ENCODE peak calls at places on chromosome 18, in six cellular contexts. One of them, this sample, is unnamed.

GRCh38 chr18:79630266-79631095 is 49.1 kb upstream of the CTDP1 start:
- DNase-seq in foreskin fibroblast: no peak
- DNase-seq in neuronal stem cell: no peak
- DNase-seq in cardiac muscle cell: no peak
- DNase-seq in GM12865: no peak
- DNase-seq in NB4: peak; percentile 64
- DNase-seq in this sample: no peak

GRCh38 chr18:48859311-48860275 is 91.2 kb downstream of the SMAD7 start:
- DNase-seq in foreskin fibroblast: no peak
- DNase-seq in neuronal stem cell: peak; percentile 84
- DNase-seq in cardiac muscle cell: no peak
- DNase-seq in GM12865: no peak
- DNase-seq in NB4: no peak
- DNase-seq in this sample: no peak

GRCh38 chr18:51278045-51278649 is 80.7 kb upstream of the MEX3C start:
- DNase-seq in foreskin fibroblast: no peak
- DNase-seq in neuronal stem cell: peak; percentile 67
- DNase-seq in cardiac muscle cell: peak; percentile 62
- DNase-seq in GM12865: peak; percentile 59
- DNase-seq in NB4: peak; percentile 66
- DNase-seq in this sample: peak; percentile 58

GRCh38 chr18:67347499-67347898 is 169.0 kb downstream of the DSEL start:
- DNase-seq in foreskin fibroblast: no peak
- DNase-seq in neuronal stem cell: no peak
- DNase-seq in cardiac muscle cell: no peak
- DNase-seq in GM12865: no peak
- DNase-seq in NB4: no peak
- DNase-seq in this sample: no peak

GRCh38 chr18:22846088-22846683 is 86.9 kb upstream of the RBBP8 start:
- DNase-seq in foreskin fibroblast: no peak
- DNase-seq in neuronal stem cell: no peak
- DNase-seq in cardiac muscle cell: peak; percentile 60
- DNase-seq in GM12865: peak; percentile 8
- DNase-seq in NB4: peak; percentile 45
- DNase-seq in this sample: peak; percentile 50

GRCh38 chr18:8403713-8404112 is 205.5 kb upstream of the RAB12 start:
- DNase-seq in foreskin fibroblast: no peak
- DNase-seq in neuronal stem cell: no peak
- DNase-seq in cardiac muscle cell: no peak
- DNase-seq in GM12865: no peak
- DNase-seq in NB4: no peak
- DNase-seq in this sample: no peak

GRCh38 chr18:46418657-46419260 is 238.3 kb downstream of the LOXHD1 start:
- DNase-seq in foreskin fibroblast: no peak
- DNase-seq in neuronal stem cell: no peak
- DNase-seq in cardiac muscle cell: no peak
- DNase-seq in GM12865: peak; percentile 20
- DNase-seq in NB4: no peak
- DNase-seq in this sample: no peak

GRCh38 chr18:55510809-55511208 is 77.2 kb downstream of the TCF4 start:
- DNase-seq in foreskin fibroblast: peak; percentile 44
- DNase-seq in neuronal stem cell: no peak
- DNase-seq in cardiac muscle cell: peak; percentile 92
- DNase-seq in GM12865: no peak
- DNase-seq in NB4: no peak
- DNase-seq in this sample: peak; percentile 99

GRCh38 chr18:56538756-56539155 is 99.6 kb downstream of the TXNL1 start:
- DNase-seq in foreskin fibroblast: no peak
- DNase-seq in neuronal stem cell: no peak
- DNase-seq in cardiac muscle cell: peak; percentile 28
- DNase-seq in GM12865: no peak
- DNase-seq in NB4: no peak
- DNase-seq in this sample: no peak

GRCh38 chr18:77112161-77112801 is 20.3 kb downstream of the MBP start:
- DNase-seq in foreskin fibroblast: no peak
- DNase-seq in neuronal stem cell: no peak
- DNase-seq in cardiac muscle cell: no peak
- DNase-seq in GM12865: no peak
- DNase-seq in NB4: peak; percentile 39
- DNase-seq in this sample: no peak

GRCh38 chr18:376307-376706 is 108.5 kb upstream of the THOC1 start:
- DNase-seq in foreskin fibroblast: no peak
- DNase-seq in neuronal stem cell: no peak
- DNase-seq in cardiac muscle cell: peak; percentile 57
- DNase-seq in GM12865: no peak
- DNase-seq in NB4: no peak
- DNase-seq in this sample: no peak

GRCh38 chr18:47899107-47899840 is 31.2 kb downstream of the SMAD2 start:
- DNase-seq in foreskin fibroblast: no peak
- DNase-seq in neuronal stem cell: peak; percentile 18
- DNase-seq in cardiac muscle cell: peak; percentile 39
- DNase-seq in GM12865: no peak
- DNase-seq in NB4: no peak
- DNase-seq in this sample: no peak

GRCh38 chr18:23591011-23591410 is 4.7 kb upstream of the NPC1 start:
- DNase-seq in foreskin fibroblast: peak; percentile 87
- DNase-seq in neuronal stem cell: no peak
- DNase-seq in cardiac muscle cell: peak; percentile 29
- DNase-seq in GM12865: no peak
- DNase-seq in NB4: no peak
- DNase-seq in this sample: no peak

GRCh38 chr18:79413025-79413424 is 17.3 kb downstream of the NFATC1 start:
- DNase-seq in foreskin fibroblast: no peak
- DNase-seq in neuronal stem cell: no peak
- DNase-seq in cardiac muscle cell: no peak
- DNase-seq in GM12865: no peak
- DNase-seq in NB4: peak; percentile 35
- DNase-seq in this sample: no peak

GRCh38 chr18:63730788-63731187 is 28.0 kb downstream of the SERPINB11 start:
- DNase-seq in foreskin fibroblast: no peak
- DNase-seq in neuronal stem cell: no peak
- DNase-seq in cardiac muscle cell: peak; percentile 28
- DNase-seq in GM12865: no peak
- DNase-seq in NB4: no peak
- DNase-seq in this sample: no peak

GRCh38 chr18:51077217-51077616 is 47.2 kb downstream of the SMAD4 start:
- DNase-seq in foreskin fibroblast: peak; percentile 66
- DNase-seq in neuronal stem cell: no peak
- DNase-seq in cardiac muscle cell: peak; percentile 23
- DNase-seq in GM12865: peak; percentile 38
- DNase-seq in NB4: no peak
- DNase-seq in this sample: peak; percentile 33

GRCh38 chr18:11518788-11519685 is 90.4 kb upstream of the SLC35G4 start:
- DNase-seq in foreskin fibroblast: no peak
- DNase-seq in neuronal stem cell: peak; percentile 51
- DNase-seq in cardiac muscle cell: peak; percentile 77
- DNase-seq in GM12865: peak; percentile 88
- DNase-seq in NB4: peak; percentile 70
- DNase-seq in this sample: peak; percentile 74

GRCh38 chr18:12686100-12686499 is 16.4 kb downstream of the CEP76 start:
- DNase-seq in foreskin fibroblast: no peak
- DNase-seq in neuronal stem cell: no peak
- DNase-seq in cardiac muscle cell: peak; percentile 39
- DNase-seq in GM12865: peak; percentile 28
- DNase-seq in NB4: peak; percentile 50
- DNase-seq in this sample: peak; percentile 44

GRCh38 chr18:34153711-34154110 is 71.0 kb downstream of the NOL4 start:
- DNase-seq in foreskin fibroblast: peak; percentile 8
- DNase-seq in neuronal stem cell: no peak
- DNase-seq in cardiac muscle cell: peak; percentile 32
- DNase-seq in GM12865: peak; percentile 60
- DNase-seq in NB4: peak; percentile 32
- DNase-seq in this sample: peak; percentile 41

GRCh38 chr18:34159691-34160185 is 65.0 kb downstream of the NOL4 start:
- DNase-seq in foreskin fibroblast: no peak
- DNase-seq in neuronal stem cell: no peak
- DNase-seq in cardiac muscle cell: no peak
- DNase-seq in GM12865: no peak
- DNase-seq in NB4: no peak
- DNase-seq in this sample: no peak

GRCh38 chr18:34158881-34159690 is 65.6 kb downstream of the NOL4 start:
- DNase-seq in foreskin fibroblast: peak; percentile 1
- DNase-seq in neuronal stem cell: peak; percentile 73
- DNase-seq in cardiac muscle cell: peak; percentile 19
- DNase-seq in GM12865: peak; percentile 37
- DNase-seq in NB4: no peak
- DNase-seq in this sample: peak; percentile 19
- H3K4me3 ChIP-seq in foreskin fibroblast: no peak overlapping the region
- H3K4me3 ChIP-seq in neuronal stem cell: peak overlapping the region; percentile 48
- H3K4me3 ChIP-seq in cardiac muscle cell: peak overlapping the region; percentile 34
- H3K4me3 ChIP-seq in GM12865: peak overlapping the region; percentile 31
- H3K4me3 ChIP-seq in NB4: no peak overlapping the region
- H3K4me3 ChIP-seq in this sample: peak overlapping the region; percentile 34

DNA sequence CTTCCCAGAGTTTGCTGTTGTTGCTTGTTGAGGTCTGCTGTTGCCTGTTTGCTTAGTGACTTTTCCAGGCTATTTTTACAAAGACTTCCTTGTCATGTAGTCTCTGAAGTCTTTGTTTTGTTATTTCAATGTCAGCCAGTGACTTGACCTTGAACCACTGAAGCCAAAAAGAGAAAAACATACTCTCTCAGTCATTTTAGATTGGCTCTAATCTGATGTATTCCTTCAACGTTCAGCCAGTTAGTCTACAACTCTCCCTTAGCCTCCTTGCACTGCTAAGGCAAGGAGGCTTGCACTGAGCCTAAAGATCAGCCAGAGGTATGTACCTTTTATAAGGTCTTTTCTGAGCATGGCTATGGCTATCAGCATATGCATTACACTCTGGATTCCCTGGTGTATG is 27.9 kb downstream of the KIAA1328 start:
- DNase-seq in foreskin fibroblast: peak; percentile 2
- DNase-seq in neuronal stem cell: no peak
- DNase-seq in cardiac muscle cell: no peak
- DNase-seq in GM12865: no peak
- DNase-seq in NB4: no peak
- DNase-seq in this sample: no peak
- H3K4me3 ChIP-seq in foreskin fibroblast: no peak overlapping the region
- H3K4me3 ChIP-seq in neuronal stem cell: no peak overlapping the region
- H3K4me3 ChIP-seq in cardiac muscle cell: no peak overlapping the region
- H3K4me3 ChIP-seq in GM12865: no peak overlapping the region
- H3K4me3 ChIP-seq in NB4: no peak overlapping the region
- H3K4me3 ChIP-seq in this sample: no peak overlapping the region

GRCh38 chr18:9876867-9877654 is 8.7 kb upstream of the TXNDC2 start:
- DNase-seq in foreskin fibroblast: peak; percentile 77
- DNase-seq in neuronal stem cell: no peak
- DNase-seq in cardiac muscle cell: peak; percentile 99
- DNase-seq in GM12865: peak; percentile 26
- DNase-seq in NB4: peak; percentile 94
- DNase-seq in this sample: peak; percentile 99

GRCh38 chr18:9878783-9879242 is 7.0 kb upstream of the TXNDC2 start:
- DNase-seq in foreskin fibroblast: no peak
- DNase-seq in neuronal stem cell: no peak
- DNase-seq in cardiac muscle cell: no peak
- DNase-seq in GM12865: no peak
- DNase-seq in NB4: no peak
- DNase-seq in this sample: no peak

GRCh38 chr18:9876523-9876866 is 9.3 kb upstream of the TXNDC2 start:
- DNase-seq in foreskin fibroblast: no peak
- DNase-seq in neuronal stem cell: no peak
- DNase-seq in cardiac muscle cell: no peak
- DNase-seq in GM12865: no peak
- DNase-seq in NB4: no peak
- DNase-seq in this sample: no peak

GRCh38 chr18:9878095-9878494 is 7.7 kb upstream of the TXNDC2 start:
- DNase-seq in foreskin fibroblast: no peak
- DNase-seq in neuronal stem cell: no peak
- DNase-seq in cardiac muscle cell: no peak
- DNase-seq in GM12865: no peak
- DNase-seq in NB4: no peak
- DNase-seq in this sample: no peak

DNA sequence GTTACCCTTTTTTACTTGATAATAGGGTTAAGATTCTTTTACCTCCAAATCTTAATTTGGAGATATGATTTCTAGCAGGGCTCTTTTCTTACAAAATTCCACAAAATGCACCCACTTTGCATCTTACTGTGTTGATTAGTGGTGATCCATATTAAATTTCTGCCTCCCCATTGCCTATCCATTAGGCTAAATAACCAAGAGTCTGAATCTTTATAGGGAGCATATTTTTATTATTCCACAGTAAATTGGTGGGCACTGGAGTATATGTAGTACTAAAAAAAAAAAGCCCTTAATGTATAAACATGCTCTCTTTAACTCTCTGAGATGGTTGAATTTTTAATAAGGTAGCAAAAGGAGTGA is 8.1 kb upstream of the TXNDC2 start:
- DNase-seq in foreskin fibroblast: no peak
- DNase-seq in neuronal stem cell: no peak
- DNase-seq in cardiac muscle cell: no peak
- DNase-seq in GM12865: no peak
- DNase-seq in NB4: no peak
- DNase-seq in this sample: no peak
- H3K4me3 ChIP-seq in foreskin fibroblast: peak overlapping the region; percentile 44
- H3K4me3 ChIP-seq in neuronal stem cell: no peak overlapping the region
- H3K4me3 ChIP-seq in cardiac muscle cell: no peak overlapping the region
- H3K4me3 ChIP-seq in GM12865: no peak overlapping the region
- H3K4me3 ChIP-seq in NB4: peak overlapping the region; percentile 42
- H3K4me3 ChIP-seq in this sample: peak overlapping the region; percentile 38

GRCh38 chr18:59926131-59926530 is 26.3 kb downstream of the PMAIP1 start:
- DNase-seq in foreskin fibroblast: no peak
- DNase-seq in neuronal stem cell: no peak
- DNase-seq in cardiac muscle cell: no peak
- DNase-seq in GM12865: no peak
- DNase-seq in NB4: no peak
- DNase-seq in this sample: no peak

GRCh38 chr18:59928201-59928600 is 28.4 kb downstream of the PMAIP1 start:
- DNase-seq in foreskin fibroblast: no peak
- DNase-seq in neuronal stem cell: no peak
- DNase-seq in cardiac muscle cell: no peak
- DNase-seq in GM12865: no peak
- DNase-seq in NB4: no peak
- DNase-seq in this sample: no peak

GRCh38 chr18:59927246-59927825 is 27.5 kb downstream of the PMAIP1 start:
- DNase-seq in foreskin fibroblast: no peak
- DNase-seq in neuronal stem cell: no peak
- DNase-seq in cardiac muscle cell: peak; percentile 52
- DNase-seq in GM12865: peak; percentile 96
- DNase-seq in NB4: no peak
- DNase-seq in this sample: peak; percentile 65

GRCh38 chr18:59921384-59921891 is 21.6 kb downstream of the PMAIP1 start:
- DNase-seq in foreskin fibroblast: no peak
- DNase-seq in neuronal stem cell: no peak
- DNase-seq in cardiac muscle cell: no peak
- DNase-seq in GM12865: peak; percentile 83
- DNase-seq in NB4: peak; percentile 90
- DNase-seq in this sample: no peak

DNA sequence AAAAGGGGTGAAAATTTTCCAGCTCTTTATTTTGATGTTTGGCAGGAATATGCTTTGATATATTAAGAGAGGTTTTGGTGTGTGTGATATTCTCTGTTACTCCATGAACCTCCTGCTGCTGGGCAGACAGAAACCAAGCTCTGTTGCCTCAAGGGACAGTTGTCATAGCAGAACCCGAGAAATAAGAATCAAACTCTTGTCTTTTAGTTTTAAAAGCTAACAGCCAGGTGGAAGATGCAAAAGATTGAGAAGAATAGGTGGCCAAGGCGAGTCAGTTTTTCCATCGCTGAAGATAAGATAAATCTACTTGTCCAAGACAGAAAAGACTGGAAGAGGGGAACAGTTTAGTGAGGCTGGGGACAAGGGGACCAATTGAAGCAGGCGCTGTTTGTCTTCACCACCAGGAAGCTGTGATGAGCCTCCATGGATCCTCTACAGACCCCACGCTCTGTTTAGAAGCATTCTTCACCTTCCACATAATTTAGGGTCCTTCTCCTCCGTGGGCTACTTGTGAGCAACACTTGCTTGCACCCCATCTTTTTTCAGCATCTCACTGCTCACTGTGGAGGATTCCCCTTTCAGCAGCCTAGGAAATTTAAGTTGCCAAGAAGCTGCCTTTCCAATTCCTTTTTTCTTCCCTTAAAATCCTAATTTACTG is 23.9 kb downstream of the PMAIP1 start:
- DNase-seq in foreskin fibroblast: no peak
- DNase-seq in neuronal stem cell: no peak
- DNase-seq in cardiac muscle cell: no peak
- DNase-seq in GM12865: peak; percentile 87
- DNase-seq in NB4: no peak
- DNase-seq in this sample: no peak
- H3K4me3 ChIP-seq in foreskin fibroblast: no peak overlapping the region
- H3K4me3 ChIP-seq in neuronal stem cell: no peak overlapping the region
- H3K4me3 ChIP-seq in cardiac muscle cell: no peak overlapping the region
- H3K4me3 ChIP-seq in GM12865: peak overlapping the region; percentile 28
- H3K4me3 ChIP-seq in NB4: no peak overlapping the region
- H3K4me3 ChIP-seq in this sample: no peak overlapping the region

This sample was measured in fibroblast of pulmonary artery.